ENCODE peak calls at places on chromosomes 2 and 18, in five cellular contexts. C is MM.1S, F is tibial nerve, P is IMR-90, O is heart left ventricle. L is an unnamed sample.

GRCh38 chr2:150630587-150631235 is 143.2 kb upstream of the RND3 start:
- DNase-seq in C (no peak), F (no peak), P (peak), O (no peak), L (no peak)

GRCh38 chr2:196954001-196954400 is 27.5 kb upstream of the PGAP1 start:
- DNase-seq in C (no peak), F (no peak), P (no peak), O (no peak), L (no peak)

GRCh38 chr2:162258169-162258568 is 14.9 kb upstream of the FAP start:
- DNase-seq in C (no peak), F (no peak), P (peak), O (no peak), L (no peak)

GRCh38 chr18:47709556-47709955 is 220.9 kb downstream of the SMAD2 start:
- DNase-seq in C (peak), F (no peak), P (no peak), O (no peak), L (no peak)

GRCh38 chr18:68417166-68417776 is 297.6 kb downstream of the TMX3 start:
- DNase-seq in C (no peak), F (no peak), P (no peak), O (no peak), L (no peak)

GRCh38 chr2:124301915-124302314 is 276.8 kb downstream of the CNTNAP5 start:
- DNase-seq in C (peak), F (no peak), P (no peak), O (no peak), L (no peak)

GRCh38 chr18:74652392-74652988 is 54.8 kb downstream of the ZNF407 start:
- DNase-seq in C (peak), F (no peak), P (peak), O (no peak), L (no peak)

GRCh38 chr2:7619203-7619602 is 702.0 kb downstream of the RNF144A start:
- DNase-seq in C (no peak), F (no peak), P (no peak), O (no peak), L (no peak)

DNA sequence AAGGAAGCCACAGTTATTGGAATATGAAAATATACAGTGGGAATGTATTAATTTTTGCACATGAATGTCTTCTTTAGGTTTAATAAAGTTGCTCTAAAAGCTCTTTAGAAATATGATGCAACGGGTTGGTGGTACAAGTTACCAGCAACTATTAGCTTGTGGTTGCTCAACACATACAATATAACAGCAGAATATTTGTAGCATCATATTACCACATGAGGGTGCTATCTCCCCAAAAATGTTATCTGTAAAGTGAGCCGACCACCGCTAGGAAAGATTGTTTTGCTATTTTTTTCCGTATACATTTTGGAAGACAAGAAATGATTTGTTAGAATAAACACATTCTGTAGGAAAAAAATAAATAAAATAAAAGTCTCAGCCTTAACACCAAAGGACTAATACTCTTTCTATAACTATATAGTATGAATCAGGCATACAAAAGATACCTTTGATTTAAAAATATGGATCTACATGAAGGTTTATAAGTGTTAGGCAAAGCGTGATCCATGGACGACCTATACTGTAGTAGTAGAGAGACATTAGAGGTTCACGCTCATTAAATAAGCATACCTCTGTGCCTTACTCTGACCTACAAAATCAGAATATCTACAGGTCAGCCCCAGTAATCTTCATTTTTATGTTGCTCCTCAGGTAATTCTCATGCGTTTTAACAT is 1110.7 kb upstream of the ACVR2A start:
- DNase-seq in C (peak), F (no peak), P (peak), O (no peak), L (no peak)
- TF ChIP-seq CTCF in C (peak), F (peak), P (peak), O (peak), L (peak)

GRCh38 chr2:64649013-64649484 is 4.7 kb downstream of the SERTAD2 start:
- DNase-seq in C (peak), F (no peak), P (no peak), O (no peak), L (no peak)

GRCh38 chr2:64644240-64645013 is 9.3 kb downstream of the SERTAD2 start:
- DNase-seq in C (peak), F (peak), P (peak), O (peak), L (peak)

GRCh38 chr2:64645014-64645418 is 8.7 kb downstream of the SERTAD2 start:
- DNase-seq in C (peak), F (peak), P (peak), O (peak), L (no peak)

GRCh38 chr2:64643838-64644219 is 9.9 kb downstream of the SERTAD2 start:
- DNase-seq in C (no peak), F (no peak), P (no peak), O (no peak), L (no peak)

GRCh38 chr2:64646007-64646880 is 7.5 kb downstream of the SERTAD2 start:
- DNase-seq in C (peak), F (peak), P (peak), O (peak), L (peak)
- H3K4me3 ChIP-seq in C (peak), F (no peak), P (no peak), O (no peak), L (no peak)

DNA sequence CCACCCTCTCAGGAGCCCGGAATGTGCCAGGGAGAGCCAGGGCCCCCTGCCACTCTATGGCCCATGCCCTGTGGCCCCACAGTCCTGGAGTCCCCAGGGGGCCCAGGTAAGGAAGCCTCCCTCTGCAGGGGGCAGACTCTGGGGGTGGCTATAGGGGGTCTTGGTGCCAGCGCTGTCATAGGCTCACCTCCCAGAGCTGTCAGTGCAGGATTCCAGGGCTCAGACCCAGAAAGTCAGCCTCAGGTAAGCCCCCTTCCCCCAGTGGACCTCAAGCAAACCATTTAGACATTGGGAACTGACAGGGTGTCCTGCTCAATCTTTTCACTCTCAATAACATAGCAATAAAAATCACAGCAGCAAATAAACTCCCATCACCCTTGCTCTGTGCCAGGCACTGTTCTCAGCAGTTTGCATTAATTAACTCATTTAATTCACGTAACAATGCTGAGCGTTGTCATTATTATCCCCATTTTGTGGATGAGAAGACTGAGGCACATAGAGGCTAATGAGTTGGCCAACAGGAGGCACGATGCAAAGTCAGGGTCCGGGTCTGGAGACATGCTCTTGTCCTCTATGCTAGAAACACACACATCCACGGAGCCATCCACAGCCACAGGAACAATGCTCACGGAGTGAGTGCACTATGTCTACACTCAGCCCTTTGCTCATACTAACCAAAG is 79.6 kb downstream of the TNS1 start:
- DNase-seq in C (no peak), F (no peak), P (no peak), O (peak), L (no peak)
- TF ChIP-seq CTCF in C (no peak), F (no peak), P (no peak), O (no peak), L (no peak)

DNA sequence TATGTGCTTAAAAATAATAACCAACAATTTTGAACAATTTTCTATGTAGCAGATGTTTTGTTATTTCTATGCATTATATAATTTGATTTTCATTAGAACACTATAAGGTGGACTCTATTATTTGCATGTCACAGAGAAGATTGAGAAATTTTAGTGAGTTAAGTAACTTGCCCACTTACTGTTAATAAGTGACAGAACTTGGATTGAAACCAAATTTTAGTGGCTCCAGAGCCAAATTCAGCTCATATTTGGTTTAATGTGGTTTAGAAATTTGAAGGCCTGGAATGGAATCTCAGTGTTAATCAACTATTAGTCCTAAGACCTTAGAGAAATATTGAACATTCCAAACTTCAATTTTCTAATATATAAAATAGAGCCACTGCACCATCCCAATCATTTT is 281.7 kb downstream of the ZNF385B start:
- DNase-seq in C (no peak), F (no peak), P (no peak), O (no peak), L (no peak)
- H3K4me3 ChIP-seq in C (no peak), F (no peak), P (no peak), O (no peak), L (no peak)

DNA sequence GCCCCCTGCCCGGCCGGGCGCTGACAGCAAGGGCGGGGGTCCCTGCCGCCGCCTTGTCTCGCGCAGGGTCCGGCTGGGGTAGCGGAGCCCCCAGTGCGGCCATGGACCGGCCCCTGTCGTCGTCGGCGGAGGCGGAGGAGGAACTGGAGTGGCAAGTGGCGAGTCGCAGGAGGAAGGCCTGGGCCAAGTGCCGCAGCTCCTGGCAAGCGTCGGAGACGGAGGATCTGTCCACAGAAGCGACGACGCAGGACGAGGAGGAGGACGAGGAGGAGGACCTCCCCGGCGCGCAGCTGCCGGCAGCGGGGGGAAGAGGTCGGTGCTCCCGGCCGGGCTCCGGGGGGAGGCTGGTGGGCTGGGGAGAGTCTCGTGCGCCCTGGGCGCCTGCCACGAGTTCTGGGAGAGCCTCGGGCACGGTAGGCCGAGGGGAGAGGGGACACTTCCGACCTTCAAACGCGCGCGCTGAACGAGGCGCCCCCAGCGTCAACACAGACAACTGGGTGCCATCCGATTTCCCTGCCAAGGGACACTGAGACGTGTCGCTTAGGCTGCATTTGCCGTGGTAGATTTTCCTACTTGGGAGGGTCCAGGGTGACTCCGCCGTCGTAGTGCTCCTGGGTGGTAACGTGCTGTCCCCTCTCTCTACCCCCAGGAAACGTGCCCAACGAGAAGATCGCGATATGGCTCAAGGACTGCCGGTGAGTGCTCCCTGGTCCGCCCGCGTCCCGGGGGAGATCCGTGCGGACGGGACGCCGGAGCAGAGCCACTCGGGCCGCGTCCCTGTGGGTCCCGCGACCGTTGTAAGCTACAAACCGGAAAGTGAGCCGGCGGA is 650 bp downstream of the ITPRID2 start:
- DNase-seq in C (peak), F (peak), P (peak), O (peak), L (peak)
- TF ChIP-seq CTCF in C (peak), F (no peak), P (no peak), O (peak), L (peak)

GRCh38 chr18:59139615-59140286 is at the start of gene SEC11C:
- DNase-seq in C (peak), F (peak), P (peak), O (peak), L (peak)

GRCh38 chr18:59143441-59143840 is 3.8 kb downstream of the SEC11C start:
- DNase-seq in C (peak), F (no peak), P (peak), O (no peak), L (no peak)

GRCh38 chr18:59142274-59142673 is 2.6 kb downstream of the SEC11C start:
- DNase-seq in C (peak), F (no peak), P (no peak), O (no peak), L (peak)

GRCh38 chr18:59140287-59140885 is 702 bp downstream of the SEC11C start:
- DNase-seq in C (peak), F (no peak), P (peak), O (peak), L (no peak)

GRCh38 chr18:59141294-59142068 is 1.8 kb downstream of the SEC11C start:
- DNase-seq in C (peak), F (no peak), P (no peak), O (no peak), L (no peak)
- H3K4me3 ChIP-seq in C (peak), F (no peak), P (no peak), O (no peak), L (peak)

GRCh38 chr2:237067985-237068576 is 17.6 kb upstream of the COPS8 start:
- DNase-seq in C (no peak), F (no peak), P (no peak), O (no peak), L (no peak)
- TF ChIP-seq CTCF in C (no peak), F (no peak), P (no peak), O (peak), L (no peak)

DNA sequence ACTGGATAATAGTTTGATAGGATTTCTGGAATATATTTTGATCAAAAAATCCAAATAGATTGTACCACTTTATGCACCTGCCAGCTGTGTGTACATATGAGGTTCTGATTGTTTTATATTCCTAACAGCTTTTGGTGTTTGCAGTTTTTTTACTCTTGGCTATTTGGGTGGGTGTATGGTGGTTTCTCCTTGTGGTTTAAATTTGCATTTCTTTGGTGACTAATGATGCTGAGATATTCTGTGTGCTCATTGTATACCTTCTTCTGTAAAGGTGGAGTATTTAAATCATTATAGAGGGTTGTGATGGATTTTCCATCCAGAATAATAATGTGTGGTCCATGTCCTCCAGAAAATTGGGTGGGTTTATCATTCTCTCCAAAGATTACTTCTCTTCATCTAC is 372.9 kb downstream of the THSD7B start:
- DNase-seq in C (no peak), F (no peak), P (no peak), O (no peak), L (no peak)
- H3K4me3 ChIP-seq in C (no peak), F (no peak), P (no peak), O (no peak), L (no peak)

DNA sequence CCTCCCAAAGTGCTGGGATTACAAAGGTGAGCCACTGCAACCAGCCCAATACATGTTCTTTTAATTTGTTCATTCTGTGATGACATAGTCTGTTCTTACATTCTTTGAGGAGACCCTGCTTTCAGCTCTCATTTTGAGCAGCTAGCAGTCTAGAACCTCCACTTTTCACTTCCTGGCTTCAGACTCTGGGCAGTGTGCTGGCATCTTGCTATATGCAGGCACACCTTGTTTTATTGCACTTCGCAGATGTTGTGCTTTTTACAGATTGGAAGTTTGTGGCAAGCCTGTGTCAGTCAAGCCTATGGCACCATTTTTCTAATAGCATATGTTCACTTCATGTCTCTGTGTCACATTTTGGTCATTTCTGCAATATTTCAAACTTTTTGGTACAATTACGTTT is 72.4 kb downstream of the PRKCE start:
- DNase-seq in C (no peak), F (no peak), P (no peak), O (no peak), L (no peak)
- TF ChIP-seq CTCF in C (no peak), F (no peak), P (no peak), O (no peak), L (no peak)

DNA sequence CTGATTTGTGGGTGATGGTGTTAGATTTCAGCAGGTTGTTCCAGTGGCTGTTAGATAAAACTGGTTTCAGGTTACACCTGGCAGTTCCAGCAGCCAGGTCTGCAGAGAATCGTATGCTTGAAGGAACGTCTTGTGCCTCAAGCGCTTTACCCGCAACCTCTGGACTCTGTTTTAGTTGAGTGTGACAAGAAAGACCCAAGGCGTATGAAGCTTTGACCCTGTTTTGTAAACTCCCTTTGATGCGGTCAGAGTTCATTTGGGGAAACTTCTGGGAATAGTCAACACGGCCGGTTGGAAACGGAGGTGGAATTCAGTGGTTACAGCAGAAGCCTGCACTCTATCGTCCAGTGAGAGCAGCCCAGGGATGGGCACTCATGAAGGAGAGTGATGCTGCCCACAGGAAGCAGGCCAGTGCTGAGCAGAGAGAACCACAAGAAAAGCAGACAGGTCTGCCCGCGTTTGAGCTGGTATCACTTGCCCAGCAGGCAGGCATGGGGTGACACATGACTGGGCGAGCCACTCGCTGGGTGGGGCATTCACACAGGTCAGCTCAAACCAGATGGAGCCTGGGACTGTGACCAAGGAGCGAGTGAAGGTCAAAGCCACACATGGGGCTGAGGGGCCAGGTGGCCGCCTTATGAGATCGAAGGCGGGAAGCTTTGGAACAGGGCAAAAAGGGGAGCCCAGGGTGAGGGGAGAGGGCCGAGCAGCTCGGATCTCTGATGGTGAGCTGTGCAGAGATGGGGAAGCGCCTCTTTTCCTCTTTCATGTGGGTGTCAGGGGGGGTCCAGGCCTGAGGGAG is 99.6 kb upstream of the MBOAT2 start:
- DNase-seq in C (no peak), F (no peak), P (no peak), O (no peak), L (no peak)
- H3K4me3 ChIP-seq in C (no peak), F (no peak), P (no peak), O (no peak), L (no peak)

L was measured in GM12864.